ENCODE peak calls at places on chromosome 4, in six cellular contexts. One of them, this sample, is unnamed.

GRCh38 chr4:2425386-2426068 is 6.8 kb downstream of the CFAP99 start:
- DNase-seq in GM06990: no peak
- DNase-seq in activated naive CD8-positive, alpha-beta T cell treated with anti-CD3 and anti-CD28 coated beads, Interleukin-2, amount 10 ng/mL, durations not matched to agents 7 days and 5 days: no peak
- DNase-seq in mesothelial cell of epicardium: no peak
- DNase-seq in esophagus muscularis mucosa: no peak
- DNase-seq in RPMI7951: no peak
- DNase-seq in this sample: no peak

GRCh38 chr4:25253072-25253447 is 19.2 kb downstream of the PI4K2B start:
- DNase-seq in activated naive CD8-positive, alpha-beta T cell treated with anti-CD3 and anti-CD28 coated beads, Interleukin-2, amount 10 ng/mL, durations not matched to agents 7 days and 5 days: no peak
- DNase-seq in GM06990: no peak
- DNase-seq in esophagus muscularis mucosa: no peak
- DNase-seq in RPMI7951: no peak
- DNase-seq in mesothelial cell of epicardium: no peak
- DNase-seq in this sample: no peak

GRCh38 chr4:141486375-141486997 is 149.9 kb upstream of the IL15 start:
- DNase-seq in esophagus muscularis mucosa: no peak
- DNase-seq in activated naive CD8-positive, alpha-beta T cell treated with anti-CD3 and anti-CD28 coated beads, Interleukin-2, amount 10 ng/mL, durations not matched to agents 7 days and 5 days: no peak
- DNase-seq in mesothelial cell of epicardium: no peak
- DNase-seq in RPMI7951: no peak
- DNase-seq in GM06990: no peak
- DNase-seq in this sample: no peak

GRCh38 chr4:1198070-1198844 is 25.9 kb upstream of the SPON2 start:
- DNase-seq in activated naive CD8-positive, alpha-beta T cell treated with anti-CD3 and anti-CD28 coated beads, Interleukin-2, amount 10 ng/mL, durations not matched to agents 7 days and 5 days: no peak
- DNase-seq in esophagus muscularis mucosa: no peak
- DNase-seq in RPMI7951: no peak
- DNase-seq in mesothelial cell of epicardium: no peak
- DNase-seq in GM06990: no peak
- DNase-seq in this sample: no peak

GRCh38 chr4:205097-205756 is 80.9 kb downstream of the ZNF718 start:
- DNase-seq in mesothelial cell of epicardium: no peak
- DNase-seq in RPMI7951: no peak
- DNase-seq in activated naive CD8-positive, alpha-beta T cell treated with anti-CD3 and anti-CD28 coated beads, Interleukin-2, amount 10 ng/mL, durations not matched to agents 7 days and 5 days: no peak
- DNase-seq in esophagus muscularis mucosa: no peak
- DNase-seq in GM06990: no peak
- DNase-seq in this sample: no peak

GRCh38 chr4:82428969-82429727 is 1.1 kb downstream of the HNRNPDL start:
- DNase-seq in RPMI7951: peak
- DNase-seq in esophagus muscularis mucosa: peak
- DNase-seq in mesothelial cell of epicardium: peak
- DNase-seq in activated naive CD8-positive, alpha-beta T cell treated with anti-CD3 and anti-CD28 coated beads, Interleukin-2, amount 10 ng/mL, durations not matched to agents 7 days and 5 days: peak
- DNase-seq in GM06990: peak
- DNase-seq in this sample: peak

GRCh38 chr4:112422644-112423043 is 93.3 kb downstream of the NEUROG2 start:
- DNase-seq in esophagus muscularis mucosa: peak
- DNase-seq in RPMI7951: peak
- DNase-seq in GM06990: no peak
- DNase-seq in mesothelial cell of epicardium: no peak
- DNase-seq in activated naive CD8-positive, alpha-beta T cell treated with anti-CD3 and anti-CD28 coated beads, Interleukin-2, amount 10 ng/mL, durations not matched to agents 7 days and 5 days: no peak
- DNase-seq in this sample: no peak

GRCh38 chr4:65337371-65337770 is 332.9 kb downstream of the EPHA5 start:
- DNase-seq in GM06990: no peak
- DNase-seq in RPMI7951: no peak
- DNase-seq in esophagus muscularis mucosa: no peak
- DNase-seq in activated naive CD8-positive, alpha-beta T cell treated with anti-CD3 and anti-CD28 coated beads, Interleukin-2, amount 10 ng/mL, durations not matched to agents 7 days and 5 days: no peak
- DNase-seq in mesothelial cell of epicardium: no peak
- DNase-seq in this sample: no peak

GRCh38 chr4:23022032-23022431 is 329.3 kb downstream of the GBA3 start:
- DNase-seq in RPMI7951: peak
- DNase-seq in mesothelial cell of epicardium: no peak
- DNase-seq in esophagus muscularis mucosa: no peak
- DNase-seq in activated naive CD8-positive, alpha-beta T cell treated with anti-CD3 and anti-CD28 coated beads, Interleukin-2, amount 10 ng/mL, durations not matched to agents 7 days and 5 days: no peak
- DNase-seq in GM06990: no peak
- DNase-seq in this sample: no peak

GRCh38 chr4:85776579-85776978 is 301.6 kb downstream of the ARHGAP24 start:
- DNase-seq in GM06990: no peak
- DNase-seq in RPMI7951: peak
- DNase-seq in esophagus muscularis mucosa: no peak
- DNase-seq in mesothelial cell of epicardium: no peak
- DNase-seq in activated naive CD8-positive, alpha-beta T cell treated with anti-CD3 and anti-CD28 coated beads, Interleukin-2, amount 10 ng/mL, durations not matched to agents 7 days and 5 days: no peak
- DNase-seq in this sample: no peak

GRCh38 chr4:69038582-69038981 is 57.7 kb upstream of the UGT2B7 start:
- DNase-seq in RPMI7951: no peak
- DNase-seq in esophagus muscularis mucosa: no peak
- DNase-seq in GM06990: no peak
- DNase-seq in activated naive CD8-positive, alpha-beta T cell treated with anti-CD3 and anti-CD28 coated beads, Interleukin-2, amount 10 ng/mL, durations not matched to agents 7 days and 5 days: no peak
- DNase-seq in mesothelial cell of epicardium: no peak
- DNase-seq in this sample: no peak

GRCh38 chr4:114659386-114660008 is 60.9 kb downstream of the UGT8 start:
- DNase-seq in activated naive CD8-positive, alpha-beta T cell treated with anti-CD3 and anti-CD28 coated beads, Interleukin-2, amount 10 ng/mL, durations not matched to agents 7 days and 5 days: no peak
- DNase-seq in esophagus muscularis mucosa: no peak
- DNase-seq in mesothelial cell of epicardium: peak
- DNase-seq in RPMI7951: peak
- DNase-seq in GM06990: peak
- DNase-seq in this sample: peak

GRCh38 chr4:72767903-72768817 is 199.1 kb upstream of the ADAMTS3 start:
- DNase-seq in RPMI7951: peak
- DNase-seq in mesothelial cell of epicardium: no peak
- DNase-seq in activated naive CD8-positive, alpha-beta T cell treated with anti-CD3 and anti-CD28 coated beads, Interleukin-2, amount 10 ng/mL, durations not matched to agents 7 days and 5 days: no peak
- DNase-seq in GM06990: no peak
- DNase-seq in esophagus muscularis mucosa: no peak
- DNase-seq in this sample: no peak

GRCh38 chr4:1503583-1504471 is 97.6 kb upstream of the NKX1-1 start:
- DNase-seq in RPMI7951: no peak
- DNase-seq in mesothelial cell of epicardium: peak
- DNase-seq in activated naive CD8-positive, alpha-beta T cell treated with anti-CD3 and anti-CD28 coated beads, Interleukin-2, amount 10 ng/mL, durations not matched to agents 7 days and 5 days: peak
- DNase-seq in GM06990: no peak
- DNase-seq in esophagus muscularis mucosa: no peak
- DNase-seq in this sample: no peak

GRCh38 chr4:185817403-185817818 is 5.4 kb upstream of the SORBS2 start:
- DNase-seq in RPMI7951: no peak
- DNase-seq in GM06990: no peak
- DNase-seq in activated naive CD8-positive, alpha-beta T cell treated with anti-CD3 and anti-CD28 coated beads, Interleukin-2, amount 10 ng/mL, durations not matched to agents 7 days and 5 days: no peak
- DNase-seq in esophagus muscularis mucosa: peak
- DNase-seq in mesothelial cell of epicardium: no peak
- DNase-seq in this sample: no peak

GRCh38 chr4:169593050-169593449 is 19.3 kb downstream of the NEK1 start:
- DNase-seq in esophagus muscularis mucosa: no peak
- DNase-seq in mesothelial cell of epicardium: no peak
- DNase-seq in RPMI7951: no peak
- DNase-seq in GM06990: no peak
- DNase-seq in activated naive CD8-positive, alpha-beta T cell treated with anti-CD3 and anti-CD28 coated beads, Interleukin-2, amount 10 ng/mL, durations not matched to agents 7 days and 5 days: no peak
- DNase-seq in this sample: no peak

GRCh38 chr4:55635282-55635681 is 816 bp downstream of the NMU start:
- DNase-seq in RPMI7951: no peak
- DNase-seq in GM06990: no peak
- DNase-seq in esophagus muscularis mucosa: no peak
- DNase-seq in mesothelial cell of epicardium: no peak
- DNase-seq in activated naive CD8-positive, alpha-beta T cell treated with anti-CD3 and anti-CD28 coated beads, Interleukin-2, amount 10 ng/mL, durations not matched to agents 7 days and 5 days: no peak
- DNase-seq in this sample: no peak

GRCh38 chr4:118757761-118758213 is 72.6 kb downstream of the METTL14 start:
- DNase-seq in esophagus muscularis mucosa: no peak
- DNase-seq in mesothelial cell of epicardium: no peak
- DNase-seq in RPMI7951: no peak
- DNase-seq in GM06990: no peak
- DNase-seq in activated naive CD8-positive, alpha-beta T cell treated with anti-CD3 and anti-CD28 coated beads, Interleukin-2, amount 10 ng/mL, durations not matched to agents 7 days and 5 days: no peak
- DNase-seq in this sample: no peak

GRCh38 chr4:41963105-41963504 is 18.5 kb upstream of the DCAF4L1 start:
- DNase-seq in mesothelial cell of epicardium: no peak
- DNase-seq in GM06990: peak
- DNase-seq in RPMI7951: peak
- DNase-seq in activated naive CD8-positive, alpha-beta T cell treated with anti-CD3 and anti-CD28 coated beads, Interleukin-2, amount 10 ng/mL, durations not matched to agents 7 days and 5 days: no peak
- DNase-seq in esophagus muscularis mucosa: no peak
- DNase-seq in this sample: no peak

GRCh38 chr4:176565044-176565443 is 227.7 kb downstream of the VEGFC start:
- DNase-seq in activated naive CD8-positive, alpha-beta T cell treated with anti-CD3 and anti-CD28 coated beads, Interleukin-2, amount 10 ng/mL, durations not matched to agents 7 days and 5 days: no peak
- DNase-seq in RPMI7951: no peak
- DNase-seq in GM06990: no peak
- DNase-seq in esophagus muscularis mucosa: no peak
- DNase-seq in mesothelial cell of epicardium: no peak
- DNase-seq in this sample: no peak

GRCh38 chr4:96602661-96603060 is 762.8 kb downstream of the PDHA2 start:
- DNase-seq in mesothelial cell of epicardium: no peak
- DNase-seq in esophagus muscularis mucosa: no peak
- DNase-seq in GM06990: no peak
- DNase-seq in activated naive CD8-positive, alpha-beta T cell treated with anti-CD3 and anti-CD28 coated beads, Interleukin-2, amount 10 ng/mL, durations not matched to agents 7 days and 5 days: no peak
- DNase-seq in RPMI7951: no peak
- DNase-seq in this sample: no peak

GRCh38 chr4:77193511-77194236 is 36.7 kb downstream of the CCNG2 start:
- DNase-seq in mesothelial cell of epicardium: no peak
- DNase-seq in GM06990: peak
- DNase-seq in RPMI7951: no peak
- DNase-seq in activated naive CD8-positive, alpha-beta T cell treated with anti-CD3 and anti-CD28 coated beads, Interleukin-2, amount 10 ng/mL, durations not matched to agents 7 days and 5 days: peak
- DNase-seq in esophagus muscularis mucosa: no peak
- DNase-seq in this sample: peak

GRCh38 chr4:107519057-107519456 is 201.0 kb downstream of the PAPSS1 start:
- DNase-seq in GM06990: no peak
- DNase-seq in RPMI7951: peak
- DNase-seq in esophagus muscularis mucosa: no peak
- DNase-seq in mesothelial cell of epicardium: peak
- DNase-seq in activated naive CD8-positive, alpha-beta T cell treated with anti-CD3 and anti-CD28 coated beads, Interleukin-2, amount 10 ng/mL, durations not matched to agents 7 days and 5 days: no peak
- DNase-seq in this sample: no peak

GRCh38 chr4:83548151-83548905 is 12.4 kb downstream of the GPAT3 start:
- DNase-seq in activated naive CD8-positive, alpha-beta T cell treated with anti-CD3 and anti-CD28 coated beads, Interleukin-2, amount 10 ng/mL, durations not matched to agents 7 days and 5 days: peak
- DNase-seq in mesothelial cell of epicardium: no peak
- DNase-seq in RPMI7951: peak
- DNase-seq in esophagus muscularis mucosa: no peak
- DNase-seq in GM06990: peak
- DNase-seq in this sample: peak

GRCh38 chr4:3368841-3369760 is 72.7 kb upstream of the HGFAC start:
- DNase-seq in mesothelial cell of epicardium: peak
- DNase-seq in esophagus muscularis mucosa: peak
- DNase-seq in GM06990: no peak
- DNase-seq in activated naive CD8-positive, alpha-beta T cell treated with anti-CD3 and anti-CD28 coated beads, Interleukin-2, amount 10 ng/mL, durations not matched to agents 7 days and 5 days: no peak
- DNase-seq in RPMI7951: peak
- DNase-seq in this sample: no peak

GRCh38 chr4:8772499-8773123 is 99.0 kb downstream of the HMX1 start:
- DNase-seq in activated naive CD8-positive, alpha-beta T cell treated with anti-CD3 and anti-CD28 coated beads, Interleukin-2, amount 10 ng/mL, durations not matched to agents 7 days and 5 days: no peak
- DNase-seq in mesothelial cell of epicardium: no peak
- DNase-seq in esophagus muscularis mucosa: no peak
- DNase-seq in GM06990: no peak
- DNase-seq in RPMI7951: no peak
- DNase-seq in this sample: no peak

GRCh38 chr4:47930971-47931804 is 16.8 kb upstream of the NFXL1 start:
- DNase-seq in activated naive CD8-positive, alpha-beta T cell treated with anti-CD3 and anti-CD28 coated beads, Interleukin-2, amount 10 ng/mL, durations not matched to agents 7 days and 5 days: no peak
- DNase-seq in esophagus muscularis mucosa: no peak
- DNase-seq in GM06990: no peak
- DNase-seq in mesothelial cell of epicardium: no peak
- DNase-seq in RPMI7951: peak
- DNase-seq in this sample: no peak

GRCh38 chr4:3314706-3315260 is 22.0 kb downstream of the RGS12 start:
- DNase-seq in mesothelial cell of epicardium: peak
- DNase-seq in GM06990: no peak
- DNase-seq in activated naive CD8-positive, alpha-beta T cell treated with anti-CD3 and anti-CD28 coated beads, Interleukin-2, amount 10 ng/mL, durations not matched to agents 7 days and 5 days: no peak
- DNase-seq in esophagus muscularis mucosa: no peak
- DNase-seq in RPMI7951: no peak
- DNase-seq in this sample: no peak

GRCh38 chr4:169236901-169237626 is 33.7 kb downstream of the SH3RF1 start:
- DNase-seq in esophagus muscularis mucosa: peak
- DNase-seq in activated naive CD8-positive, alpha-beta T cell treated with anti-CD3 and anti-CD28 coated beads, Interleukin-2, amount 10 ng/mL, durations not matched to agents 7 days and 5 days: no peak
- DNase-seq in RPMI7951: no peak
- DNase-seq in mesothelial cell of epicardium: no peak
- DNase-seq in GM06990: no peak
- DNase-seq in this sample: no peak